ENCODE peak calls at places on chromosome 6, in four cellular contexts. E is GM23248, I is midbrain, B is iPS-NIHi11. K is an unnamed sample.

GRCh38 chr6:89729818-89730217 is 89.8 kb downstream of the MDN1 start:
- DNase-seq in E (no peak), I (no peak), B (no peak), K (no peak)

GRCh38 chr6:46749731-46750130 is 3.0 kb downstream of the ANKRD66 start:
- DNase-seq in E (no peak), I (no peak), B (peak), K (no peak)

GRCh38 chr6:43461936-43462335 is 6.6 kb upstream of the DLK2 start:
- DNase-seq in E (no peak), I (no peak), B (no peak), K (no peak)

GRCh38 chr6:147666254-147666653 is 157.8 kb downstream of the SAMD5 start:
- DNase-seq in E (no peak), I (no peak), B (no peak), K (no peak)

GRCh38 chr6:78639505-78640110 is 227.7 kb upstream of the IRAK1BP1 start:
- DNase-seq in E (no peak), I (no peak), B (no peak), K (no peak)

GRCh38 chr6:25312034-25312620 is 33.0 kb downstream of the CARMIL1 start:
- DNase-seq in E (peak), I (no peak), B (no peak), K (no peak)

GRCh38 chr6:129233458-129234134 is 350.7 kb downstream of the LAMA2 start:
- DNase-seq in E (no peak), I (no peak), B (no peak), K (no peak)

GRCh38 chr6:82741996-82742385 is 323.6 kb downstream of the UBE3D start:
- DNase-seq in E (no peak), I (no peak), B (no peak), K (no peak)

GRCh38 chr6:62390413-62390812 is 104.4 kb upstream of the KHDRBS2 start:
- DNase-seq in E (no peak), I (no peak), B (no peak), K (no peak)

GRCh38 chr6:38713812-38714211 is 1.3 kb upstream of the DNAH8 start:
- DNase-seq in E (no peak), I (no peak), B (no peak), K (no peak)

GRCh38 chr6:151307501-151307900 is 67.7 kb downstream of the AKAP12 start:
- DNase-seq in E (no peak), I (no peak), B (no peak), K (no peak)

GRCh38 chr6:135667694-135668455 is 170.3 kb upstream of the AHI1 start:
- DNase-seq in E (peak), I (no peak), B (peak), K (peak)

GRCh38 chr6:6235786-6236185 is 84.7 kb downstream of the F13A1 start:
- DNase-seq in E (no peak), I (no peak), B (no peak), K (no peak)

GRCh38 chr6:33781105-33781975 is 7.6 kb downstream of the LEMD2 start:
- DNase-seq in E (peak), I (no peak), B (peak), K (no peak)

GRCh38 chr6:129844118-129844891 is 16.8 kb downstream of the TMEM244 start:
- DNase-seq in E (peak), I (no peak), B (peak), K (no peak)

GRCh38 chr6:69105288-69105687 is 470.2 kb downstream of the ADGRB3 start:
- DNase-seq in E (no peak), I (no peak), B (peak), K (no peak)

GRCh38 chr6:158031445-158032353 is 50.0 kb downstream of the SYNJ2 start:
- DNase-seq in E (peak), I (no peak), B (no peak), K (no peak)

GRCh38 chr6:149043476-149044130 is 273.9 kb upstream of the TAB2 start:
- DNase-seq in E (peak), I (no peak), B (peak), K (no peak)

GRCh38 chr6:164721460-164721859 is 587.9 kb downstream of the C6orf118 start:
- DNase-seq in E (no peak), I (no peak), B (no peak), K (no peak)

GRCh38 chr6:137933696-137934095 is 66.6 kb downstream of the TNFAIP3 start:
- DNase-seq in E (peak), I (peak), B (no peak), K (no peak)

GRCh38 chr6:159595173-159595572 is 97.9 kb downstream of the SOD2 start:
- DNase-seq in E (peak), I (peak), B (no peak), K (no peak)

GRCh38 chr6:4253604-4254211 is 118.3 kb upstream of the ECI2 start:
- DNase-seq in E (peak), I (peak), B (no peak), K (peak)

GRCh38 chr6:2687456-2687855 is 63.3 kb downstream of the MYLK4 start:
- DNase-seq in E (no peak), I (no peak), B (no peak), K (no peak)

GRCh38 chr6:144624246-144624645 is 339.1 kb downstream of the UTRN start:
- DNase-seq in E (no peak), I (no peak), B (no peak), K (no peak)

GRCh38 chr6:157227202-157228166 is 95.8 kb downstream of the TMEM242 start:
- DNase-seq in E (peak), I (no peak), B (no peak), K (peak)

GRCh38 chr6:169269180-169270076 is 15.8 kb upstream of the THBS2 start:
- DNase-seq in E (peak), I (no peak), B (no peak), K (no peak)

GRCh38 chr6:13355043-13355945 is 27.0 kb upstream of the TBC1D7 start:
- DNase-seq in E (peak), I (no peak), B (no peak), K (no peak)

GRCh38 chr6:138979365-138979764 is 8.7 kb downstream of the REPS1 start:
- DNase-seq in E (peak), I (no peak), B (no peak), K (no peak)

GRCh38 chr6:71205336-71205956 is 83.2 kb upstream of the OGFRL1 start:
- DNase-seq in E (peak), I (no peak), B (no peak), K (no peak)

GRCh38 chr6:137705166-137706064 is 161.6 kb upstream of the TNFAIP3 start:
- DNase-seq in E (peak), I (peak), B (peak), K (no peak)

GRCh38 chr6:57173056-57173885 is 1.1 kb downstream of the BAG2 start:
- DNase-seq in E (peak), I (no peak), B (peak), K (peak)

GRCh38 chr6:158999154-158999668 is 791 bp downstream of the RSPH3 start:
- DNase-seq in E (no peak), I (no peak), B (no peak), K (peak)

GRCh38 chr6:14450133-14451040 is 332.8 kb downstream of the CD83 start:
- DNase-seq in E (peak), I (peak), B (no peak), K (no peak)

GRCh38 chr6:13058043-13058442 is 270.3 kb downstream of the TBC1D7 start:
- DNase-seq in E (no peak), I (no peak), B (no peak), K (no peak)

GRCh38 chr6:152300517-152300916 is 336.6 kb downstream of the SYNE1 start:
- DNase-seq in E (no peak), I (no peak), B (no peak), K (no peak)

GRCh38 chr6:12030993-12031550 is 19.0 kb downstream of the HIVEP1 start:
- DNase-seq in E (no peak), I (no peak), B (no peak), K (no peak)

GRCh38 chr6:116605935-116606334 is 10.3 kb upstream of the RSPH4A start:
- DNase-seq in E (no peak), I (no peak), B (no peak), K (no peak)

GRCh38 chr6:150409576-150410066 is 40.8 kb downstream of the IYD start:
- DNase-seq in E (no peak), I (no peak), B (no peak), K (peak)

GRCh38 chr6:170403451-170403850 is 96.9 kb downstream of the FAM120B start:
- DNase-seq in E (peak), I (no peak), B (peak), K (no peak)

GRCh38 chr6:157990321-157991066 is 8.8 kb downstream of the SYNJ2 start:
- DNase-seq in E (no peak), I (no peak), B (no peak), K (no peak)